ENCODE peak calls at places on chromosomes 12 and 14, in four cellular contexts. D is cardiac muscle cell, P is NB4, V is left lung. B is an unnamed sample.

GRCh38 chr14:102789349-102789748 is 12.1 kb downstream of the TRAF3 start:
- DNase-seq in P (no peak), D (no peak), V (no peak), B (no peak)

GRCh38 chr12:101767537-101767936 is 28.3 kb upstream of the SYCP3 start:
- DNase-seq in V (no peak), D (no peak), P (no peak), B (no peak)

GRCh38 chr14:69238883-69239282 is 21.1 kb upstream of the GALNT16 start:
- DNase-seq in D (no peak), V (no peak), P (no peak), B (no peak)

GRCh38 chr12:13661005-13661887 is 320.2 kb downstream of the GRIN2B start:
- DNase-seq in V (no peak), P (peak), D (peak), B (peak)

GRCh38 chr12:92927055-92927435 is 2.0 kb downstream of the EEA1 start:
- DNase-seq in P (peak), D (peak), V (no peak), B (no peak)

GRCh38 chr12:112515868-112516267 is 97.1 kb downstream of the PTPN11 start:
- DNase-seq in V (no peak), P (no peak), D (no peak), B (no peak)

GRCh38 chr12:91662021-91662420 is 479.4 kb upstream of the DCN start:
- DNase-seq in P (no peak), D (no peak), V (no peak), B (no peak)

GRCh38 chr12:14308516-14308915 is 57.0 kb upstream of the ATF7IP start:
- DNase-seq in V (no peak), P (no peak), D (no peak), B (no peak)

GRCh38 chr14:96637521-96637920 is 135.3 kb downstream of the PAPOLA start:
- DNase-seq in D (no peak), V (no peak), P (no peak), B (no peak)

GRCh38 chr12:81668475-81668874 is 90.7 kb downstream of the PPFIA2 start:
- DNase-seq in V (no peak), P (peak), D (no peak), B (no peak)

GRCh38 chr12:42444192-42444943 is 118.4 kb downstream of the PPHLN1 start:
- DNase-seq in P (no peak), V (no peak), D (no peak), B (no peak)

GRCh38 chr14:50726372-50727107 is 58.4 kb upstream of the SAV1 start:
- DNase-seq in D (no peak), P (no peak), V (no peak), B (peak)

GRCh38 chr12:34405286-34406227 is 383.3 kb downstream of the ALG10 start:
- DNase-seq in P (no peak), D (no peak), V (peak), B (no peak)

GRCh38 chr14:103164006-103164405 is 40.7 kb downstream of the TNFAIP2 start:
- DNase-seq in V (no peak), P (no peak), D (no peak), B (no peak)

GRCh38 chr12:121753844-121754264 is 39.6 kb downstream of the RHOF start:
- DNase-seq in P (no peak), D (no peak), V (peak), B (no peak)

GRCh38 chr12:30533518-30533917 is 162.2 kb downstream of the IPO8 start:
- DNase-seq in V (no peak), D (no peak), P (no peak), B (no peak)

GRCh38 chr14:97217094-97217885 is 420.1 kb downstream of the VRK1 start:
- DNase-seq in P (no peak), D (no peak), V (no peak), B (no peak)

GRCh38 chr14:44795725-44796124 is 166.0 kb downstream of the KLHL28 start:
- DNase-seq in P (no peak), D (no peak), V (no peak), B (no peak)

GRCh38 chr14:55540847-55541773 is 38.9 kb upstream of the KTN1 start:
- DNase-seq in P (no peak), V (no peak), D (no peak), B (no peak)

GRCh38 chr12:75120202-75120774 is 89.4 kb downstream of the KCNC2 start:
- DNase-seq in P (no peak), D (no peak), V (no peak), B (no peak)

GRCh38 chr14:24032727-24033418 is 18.9 kb upstream of the CARMIL3 start:
- DNase-seq in P (peak), D (no peak), V (no peak), B (no peak)

GRCh38 chr14:75022655-75023054 is 19.9 kb downstream of the EIF2B2 start:
- DNase-seq in V (no peak), D (peak), P (peak), B (no peak)

GRCh38 chr12:114809132-114809531 is 125.2 kb upstream of the TBX3 start:
- DNase-seq in V (no peak), D (no peak), P (no peak), B (no peak)

GRCh38 chr12:70154087-70154486 is 89.1 kb upstream of the CNOT2 start:
- DNase-seq in P (no peak), D (no peak), V (no peak), B (no peak)

GRCh38 chr12:131699434-131699833 is 11.5 kb upstream of the SFSWAP start:
- DNase-seq in D (no peak), V (no peak), P (no peak), B (no peak)

GRCh38 chr14:77037886-77038511 is 9.5 kb upstream of the IRF2BPL start:
- DNase-seq in D (peak), V (peak), P (peak), B (no peak)

GRCh38 chr12:15796493-15797141 is 7.4 kb upstream of the EPS8 start:
- DNase-seq in V (peak), D (no peak), P (no peak), B (no peak)

GRCh38 chr12:128920468-128920867 is 67.2 kb downstream of the GLT1D1 start:
- DNase-seq in P (peak), D (no peak), V (no peak), B (no peak)

GRCh38 chr14:89061696-89062095 is 237.2 kb downstream of the TTC8 start:
- DNase-seq in V (no peak), P (no peak), D (peak), B (no peak)

GRCh38 chr14:56650075-56650474 is 70.5 kb downstream of the TMEM260 start:
- DNase-seq in D (no peak), P (no peak), V (peak), B (no peak)

GRCh38 chr14:55301722-55302121 is 30.5 kb downstream of the FBXO34 start:
- DNase-seq in V (no peak), P (peak), D (no peak), B (no peak)

GRCh38 chr14:98578204-98578603 is 693.8 kb downstream of the BCL11B start:
- DNase-seq in P (no peak), D (no peak), V (no peak), B (no peak)

GRCh38 chr12:20525064-20525610 is 156.8 kb downstream of the PDE3A start:
- DNase-seq in V (no peak), P (no peak), D (no peak), B (no peak)

GRCh38 chr12:20527396-20528154 is 159.2 kb downstream of the PDE3A start:
- DNase-seq in P (no peak), D (no peak), V (no peak), B (peak)

GRCh38 chr12:20524113-20524512 is 155.8 kb downstream of the PDE3A start:
- DNase-seq in P (no peak), V (no peak), D (no peak), B (no peak)

GRCh38 chr12:20523658-20524057 is 155.3 kb downstream of the PDE3A start:
- DNase-seq in V (no peak), D (no peak), P (no peak), B (no peak)

GRCh38 chr12:20528208-20528607 is 159.9 kb downstream of the PDE3A start:
- DNase-seq in D (no peak), P (peak), V (no peak), B (no peak)
- H3K4me3 ChIP-seq in D (no peak), P (no peak), V (no peak), B (no peak)

DNA sequence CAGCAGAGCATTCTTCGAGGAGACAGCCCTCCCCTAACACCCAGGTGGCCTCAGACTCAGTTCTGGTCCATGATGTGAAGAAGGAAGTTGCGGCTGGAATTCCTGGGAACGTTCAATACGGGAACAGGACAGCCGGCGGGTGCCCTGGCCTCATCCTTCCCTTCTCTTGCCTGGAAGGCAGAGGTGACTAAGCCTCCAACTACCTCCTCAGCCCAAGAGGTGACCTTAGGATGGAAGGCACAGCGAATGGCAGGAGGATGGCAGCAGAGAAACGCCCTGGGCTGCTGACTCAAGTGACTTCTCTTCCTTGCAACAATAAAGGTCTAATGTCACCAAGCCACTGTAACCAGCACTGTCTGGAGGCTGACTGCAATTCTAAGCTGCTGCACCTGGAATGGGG is 36.1 kb downstream of the DHX37 start:
- DNase-seq in D (no peak), V (peak), P (no peak), B (no peak)
- H3K4me3 ChIP-seq in D (no peak), V (no peak), P (no peak), B (no peak)

GRCh38 chr12:80400591-80400991 is 43.4 kb upstream of the PTPRQ start:
- DNase-seq in V (peak), P (no peak), D (no peak), B (no peak)
- H3K4me3 ChIP-seq in V (no peak), P (no peak), D (no peak), B (peak)

GRCh38 chr14:71355324-71356201 is 448.3 kb downstream of the PCNX1 start:
- DNase-seq in P (no peak), D (peak), V (no peak), B (no peak)
- H3K4me3 ChIP-seq in P (no peak), D (no peak), V (no peak), B (no peak)

DNA sequence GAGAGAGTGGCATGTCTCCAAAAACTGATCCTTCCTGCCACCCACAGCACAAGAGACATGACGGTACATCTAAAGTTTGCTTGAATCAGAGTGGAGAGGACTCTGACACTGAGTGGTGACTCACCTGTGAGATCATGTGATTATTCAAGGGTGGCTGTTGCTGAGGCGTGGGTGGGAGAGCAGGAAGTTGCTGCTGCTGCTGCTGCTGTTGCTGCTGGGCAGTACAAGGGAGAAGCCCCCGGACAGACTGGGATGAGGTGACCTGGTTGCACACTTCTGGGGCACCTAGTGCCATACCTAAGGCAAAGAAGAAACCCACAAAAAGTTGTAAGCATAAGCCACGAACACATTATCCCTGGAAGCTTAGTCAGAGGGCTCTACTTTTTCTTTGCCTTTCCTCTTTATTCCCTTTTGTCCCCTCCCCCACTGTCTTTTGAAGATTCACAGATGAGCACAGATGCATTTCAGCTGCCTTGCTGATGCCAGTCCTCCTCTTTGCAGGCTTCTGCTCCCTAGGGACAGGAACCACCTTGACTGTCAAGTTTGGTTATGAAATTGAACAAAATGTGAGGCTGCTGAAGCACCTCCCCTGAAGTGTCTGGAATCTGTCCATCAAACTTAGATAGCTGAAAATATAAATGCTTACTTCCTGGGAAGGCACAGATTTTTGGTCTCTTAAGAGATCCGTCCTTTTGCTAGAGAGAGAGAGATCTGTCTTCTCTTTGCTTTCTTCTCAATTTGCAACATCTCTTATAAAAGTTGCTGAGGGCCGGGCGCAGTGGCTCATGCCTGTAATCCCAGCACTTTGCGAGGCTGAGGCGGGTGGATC is 29.5 kb upstream of the STAC3 start:
- DNase-seq in V (no peak), P (peak), D (no peak), B (peak)
- H3K4me3 ChIP-seq in V (no peak), P (no peak), D (no peak), B (peak)

GRCh38 chr14:27668531-27668930 is 1070.7 kb upstream of the NOVA1 start:
- DNase-seq in P (no peak), D (no peak), V (no peak), B (no peak)

GRCh38 chr14:27672047-27672446 is 1074.2 kb upstream of the NOVA1 start:
- DNase-seq in D (no peak), V (no peak), P (peak), B (no peak)
- H3K4me3 ChIP-seq in D (no peak), V (no peak), P (no peak), B (no peak)

GRCh38 chr12:88144546-88145468 is 2.7 kb downstream of the TMTC3 start:
- DNase-seq in P (no peak), D (no peak), V (no peak), B (no peak)
- H3K4me3 ChIP-seq in P (no peak), D (no peak), V (no peak), B (no peak)

DNA sequence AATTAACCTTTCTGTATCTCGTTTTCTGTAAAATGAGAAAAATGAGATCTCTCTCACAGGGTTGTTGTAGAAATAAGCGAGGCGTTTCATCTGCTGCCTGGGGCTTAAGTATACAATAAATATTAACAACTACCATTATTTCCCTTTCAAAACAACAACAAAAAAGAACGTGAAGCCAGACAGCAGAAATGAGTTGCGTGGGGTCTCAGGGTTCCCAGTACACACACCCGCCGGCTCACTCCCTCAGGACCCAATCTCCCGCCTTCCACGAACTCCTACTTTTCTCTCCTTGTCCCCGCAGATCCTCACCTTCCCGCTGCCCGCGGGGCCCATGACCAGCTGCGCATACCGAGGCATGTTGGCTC is 228 bp downstream of the GPN3 start:
- DNase-seq in P (no peak), V (no peak), D (no peak), B (no peak)
- H3K4me3 ChIP-seq in P (peak), V (peak), D (peak), B (peak)